ENCODE peak calls at places on chromosomes 2 and 18, in six cellular contexts. S, D, B, C, E and L are unnamed samples.

GRCh38 chr2:128358941-128359731 is 40.5 kb upstream of the HS6ST1 start:
- DNase-seq in S (no peak), D (no peak), B (no peak), C (no peak), E (no peak), L (no peak)

GRCh38 chr2:79723830-79724229 is 211.0 kb downstream of the CTNNA2 start:
- DNase-seq in S (no peak), D (no peak), B (no peak), C (no peak), E (no peak), L (no peak)

GRCh38 chr18:14976736-14977430 is 228.9 kb downstream of the ANKRD30B start:
- DNase-seq in S (no peak), D (no peak), B (no peak), C (no peak), E (no peak), L (no peak)

GRCh38 chr2:56013475-56013874 is 89.9 kb upstream of the EFEMP1 start:
- DNase-seq in S (no peak), D (no peak), B (no peak), C (no peak), E (no peak), L (no peak)

GRCh38 chr2:217277646-217278048 is 417.8 kb upstream of the TNP1 start:
- DNase-seq in S (no peak), D (peak), B (no peak), C (no peak), E (no peak), L (no peak)

GRCh38 chr2:190360561-190360960 is 17.2 kb downstream of the INPP1 start:
- DNase-seq in S (no peak), D (no peak), B (no peak), C (no peak), E (no peak), L (no peak)

GRCh38 chr2:11540148-11540995 is 6.5 kb downstream of the GREB1 start:
- DNase-seq in S (no peak), D (no peak), B (no peak), C (no peak), E (no peak), L (no peak)

GRCh38 chr2:127620867-127621266 is 25.1 kb upstream of the GPR17 start:
- DNase-seq in S (no peak), D (no peak), B (no peak), C (no peak), E (no peak), L (peak)

GRCh38 chr2:96823203-96823602 is 7.1 kb downstream of the CNNM3 start:
- DNase-seq in S (no peak), D (no peak), B (no peak), C (no peak), E (no peak), L (no peak)

GRCh38 chr2:101047075-101047766 is 45.1 kb downstream of the RPL31 start:
- DNase-seq in S (no peak), D (no peak), B (no peak), C (no peak), E (no peak), L (no peak)

GRCh38 chr2:58638256-58638795 is 397.2 kb upstream of the FANCL start:
- DNase-seq in S (no peak), D (no peak), B (no peak), C (no peak), E (no peak), L (no peak)

GRCh38 chr2:202721621-202722020 is 86.9 kb downstream of the FAM117B start:
- DNase-seq in S (no peak), D (peak), B (no peak), C (no peak), E (no peak), L (no peak)

GRCh38 chr2:222423632-222424280 is 587 bp upstream of the SGPP2 start:
- DNase-seq in S (no peak), D (no peak), B (no peak), C (peak), E (peak), L (no peak)

GRCh38 chr2:85822766-85823165 is 66.0 kb downstream of the ST3GAL5 start:
- DNase-seq in S (no peak), D (no peak), B (no peak), C (no peak), E (no peak), L (no peak)

GRCh38 chr2:135963841-135964240 is 21.6 kb downstream of the DARS1 start:
- DNase-seq in S (no peak), D (no peak), B (no peak), C (no peak), E (no peak), L (no peak)

GRCh38 chr2:79717364-79718007 is 204.6 kb downstream of the CTNNA2 start:
- DNase-seq in S (no peak), D (peak), B (no peak), C (no peak), E (no peak), L (no peak)

GRCh38 chr2:2739231-2739795 is 408.2 kb upstream of the MYT1L start:
- DNase-seq in S (no peak), D (no peak), B (no peak), C (no peak), E (no peak), L (no peak)

GRCh38 chr2:96131818-96132745 is 6.2 kb downstream of the ASTL start:
- DNase-seq in S (no peak), D (no peak), B (no peak), C (no peak), E (no peak), L (no peak)

GRCh38 chr2:69828913-69829242 is 582 bp upstream of the GMCL1 start:
- DNase-seq in S (no peak), D (no peak), B (no peak), C (no peak), E (no peak), L (no peak)

GRCh38 chr2:101361519-101361918 is 25.8 kb downstream of the CREG2 start:
- DNase-seq in S (no peak), D (no peak), B (no peak), C (no peak), E (no peak), L (no peak)

GRCh38 chr2:209422191-209422754 is 1.6 kb upstream of the MAP2 start:
- DNase-seq in S (no peak), D (no peak), B (no peak), C (no peak), E (no peak), L (no peak)

GRCh38 chr18:10588975-10589374 is 63.1 kb downstream of the NAPG start:
- DNase-seq in S (peak), D (no peak), B (no peak), C (no peak), E (no peak), L (no peak)

GRCh38 chr2:101782427-101782792 is 84.9 kb downstream of the MAP4K4 start:
- DNase-seq in S (no peak), D (no peak), B (no peak), C (no peak), E (no peak), L (no peak)

GRCh38 chr2:15141211-15141610 is 419.9 kb downstream of the NBAS start:
- DNase-seq in S (no peak), D (no peak), B (no peak), C (no peak), E (no peak), L (no peak)

GRCh38 chr2:189580662-189581353 is at the start of gene SLC40A1:
- DNase-seq in S (peak), D (peak), B (peak), C (no peak), E (peak), L (peak)

GRCh38 chr18:49814147-49814499 is 790 bp upstream of the ACAA2 start:
- DNase-seq in S (peak), D (peak), B (no peak), C (no peak), E (no peak), L (no peak)

GRCh38 chr2:231395188-231396057 is at the start of gene B3GNT7:
- DNase-seq in S (no peak), D (no peak), B (peak), C (no peak), E (peak), L (peak)

GRCh38 chr2:190535586-190535985 is 1.1 kb upstream of the NEMP2 start:
- DNase-seq in S (no peak), D (no peak), B (no peak), C (no peak), E (no peak), L (no peak)

DNA sequence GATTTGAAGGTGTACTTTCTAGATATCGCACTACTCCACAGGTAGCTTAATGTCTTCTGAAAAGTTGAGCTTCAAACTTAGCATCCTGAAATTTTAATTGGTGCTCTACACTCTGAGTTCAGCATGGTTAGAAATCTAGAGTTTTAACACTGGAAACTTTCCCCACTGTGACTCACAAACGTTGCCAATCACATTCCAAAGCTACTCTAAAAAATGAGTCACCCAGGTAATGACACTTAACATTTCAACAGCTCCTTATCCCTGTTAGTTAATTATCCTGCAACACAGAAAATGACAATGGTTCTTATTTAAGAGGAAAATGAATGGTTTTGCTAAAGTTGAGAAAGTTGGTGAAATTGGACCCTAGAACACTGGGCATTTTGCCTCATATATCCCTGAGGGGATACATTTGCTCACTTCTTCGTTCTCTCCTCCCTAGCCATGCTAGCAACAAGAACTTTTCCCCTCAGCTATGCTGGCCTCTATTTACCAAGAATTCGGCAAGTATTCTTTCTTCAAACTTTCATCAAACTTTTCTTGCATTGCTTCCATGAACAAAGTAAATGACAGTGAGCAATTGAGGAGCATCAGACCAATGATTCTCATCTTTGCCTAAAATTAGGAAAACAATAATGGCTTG is 1024.1 kb upstream of the KLHL29 start:
- DNase-seq in S (no peak), D (no peak), B (no peak), C (no peak), E (no peak), L (no peak)
- TF ChIP-seq TAF1 in S (no peak), D (no peak), B (no peak), C (no peak), E (no peak), L (no peak)

GRCh38 chr18:9008203-9008708 is 94.2 kb upstream of the NDUFV2 start:
- DNase-seq in S (no peak), D (no peak), B (no peak), C (no peak), E (no peak), L (no peak)
- TF ChIP-seq POLR2A in S (no peak), D (no peak), B (no peak), C (no peak), E (no peak), L (no peak)

GRCh38 chr2:23127465-23127864 is 257.5 kb upstream of the KLHL29 start:
- DNase-seq in S (no peak), D (peak), B (no peak), C (no peak), E (no peak), L (no peak)
- TF ChIP-seq POLR2AphosphoS5 in S (no peak), D (no peak), B (no peak), C (no peak), E (no peak), L (no peak)

DNA sequence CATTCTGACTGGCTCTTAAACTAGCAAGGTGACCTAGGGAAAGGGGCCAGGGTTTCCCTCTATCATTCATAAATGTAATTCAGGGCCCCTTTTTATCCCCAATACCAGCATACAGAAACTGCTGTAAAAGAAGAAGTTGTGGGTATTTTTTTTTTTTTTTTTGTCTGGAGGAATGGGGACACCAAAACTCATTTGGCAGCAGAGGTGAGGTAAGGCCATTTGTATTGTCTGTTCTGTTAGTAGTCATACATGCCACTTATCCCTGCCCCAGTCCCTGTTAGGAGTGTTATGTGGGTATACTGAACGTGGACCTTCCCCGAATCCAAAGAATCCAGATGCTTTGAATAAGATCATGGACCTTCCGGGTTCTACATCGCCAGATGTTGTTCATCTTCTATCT is 1.7 kb downstream of the SEPTIN2 start:
- DNase-seq in S (no peak), D (no peak), B (no peak), C (no peak), E (no peak), L (no peak)
- TF ChIP-seq TAF1 in S (no peak), D (no peak), B (no peak), C (no peak), E (no peak), L (no peak)

GRCh38 chr18:2572144-2572682 is 856 bp downstream of the NDC80 start:
- DNase-seq in S (peak), D (no peak), B (no peak), C (no peak), E (no peak), L (no peak)

GRCh38 chr18:2569338-2570207 is 1.7 kb downstream of the METTL4 start:
- DNase-seq in S (peak), D (no peak), B (no peak), C (no peak), E (no peak), L (no peak)

GRCh38 chr18:2572892-2573291 is 1.5 kb downstream of the NDC80 start:
- DNase-seq in S (peak), D (no peak), B (no peak), C (no peak), E (no peak), L (no peak)

GRCh38 chr18:2570772-2571199 is 519 bp downstream of the METTL4 start:
- DNase-seq in S (peak), D (peak), B (peak), C (peak), E (peak), L (peak)

DNA sequence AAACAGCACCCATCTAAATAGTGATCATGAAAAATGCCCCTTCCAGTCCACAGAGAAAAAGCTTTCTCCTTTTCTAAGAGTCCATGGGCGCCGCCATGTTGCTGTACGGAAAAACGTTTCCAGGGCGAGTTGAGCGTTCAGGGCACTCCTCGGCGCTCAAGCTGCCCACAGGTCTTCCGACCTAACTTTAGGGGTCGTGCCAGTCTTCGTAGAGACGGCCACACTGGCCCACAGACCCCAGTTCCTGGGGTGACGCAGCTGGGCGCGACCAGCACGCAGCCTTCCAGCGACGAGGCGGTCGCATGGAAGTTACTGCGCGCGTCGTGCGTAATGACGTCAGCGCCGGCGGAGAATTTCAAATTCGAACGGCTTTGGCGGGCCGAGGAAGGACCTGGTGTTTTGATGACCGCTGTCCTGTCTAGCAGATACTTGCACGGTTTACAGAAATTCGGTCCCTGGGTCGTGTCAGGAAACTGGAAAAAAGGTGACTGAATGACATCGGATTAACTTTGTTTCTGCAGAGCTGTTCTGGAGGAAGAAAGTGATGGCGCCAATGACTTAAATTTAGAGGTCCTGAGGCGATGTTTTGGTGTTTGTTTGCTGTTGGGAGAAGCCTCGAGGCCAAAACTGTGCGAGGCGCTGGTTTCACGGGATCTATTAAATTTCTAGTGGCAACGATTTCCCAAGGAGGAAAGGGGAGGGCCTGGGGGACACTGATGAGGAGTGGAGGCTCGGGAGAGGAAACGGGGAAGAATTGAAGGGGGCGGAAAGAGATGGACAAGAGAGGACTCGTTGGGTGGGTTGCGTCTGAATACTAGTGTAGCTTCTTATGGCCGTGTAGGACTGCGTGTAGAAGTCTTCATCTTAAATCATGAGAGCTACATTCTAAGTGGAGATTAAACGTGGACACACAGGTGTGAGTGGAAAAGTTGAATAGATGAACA is at the start of the genes METTL4 and NDC80:
- DNase-seq in S (peak), D (peak), B (peak), C (peak), E (peak), L (peak)
- TF ChIP-seq POLR2A in S (peak), D (peak), B (no peak), C (peak), E (no peak), L (peak)

GRCh38 chr2:239994086-239994485 is 31.1 kb downstream of the NDUFA10 start:
- DNase-seq in S (no peak), D (no peak), B (no peak), C (no peak), E (no peak), L (no peak)

GRCh38 chr2:239993291-239993690 is 31.9 kb downstream of the NDUFA10 start:
- DNase-seq in S (no peak), D (no peak), B (no peak), C (no peak), E (no peak), L (no peak)

GRCh38 chr2:239991689-239992314 is 33.3 kb downstream of the NDUFA10 start:
- DNase-seq in S (peak), D (peak), B (no peak), C (no peak), E (no peak), L (no peak)

GRCh38 chr2:239985356-239985755 is 39.8 kb downstream of the NDUFA10 start:
- DNase-seq in S (no peak), D (no peak), B (no peak), C (no peak), E (no peak), L (no peak)

DNA sequence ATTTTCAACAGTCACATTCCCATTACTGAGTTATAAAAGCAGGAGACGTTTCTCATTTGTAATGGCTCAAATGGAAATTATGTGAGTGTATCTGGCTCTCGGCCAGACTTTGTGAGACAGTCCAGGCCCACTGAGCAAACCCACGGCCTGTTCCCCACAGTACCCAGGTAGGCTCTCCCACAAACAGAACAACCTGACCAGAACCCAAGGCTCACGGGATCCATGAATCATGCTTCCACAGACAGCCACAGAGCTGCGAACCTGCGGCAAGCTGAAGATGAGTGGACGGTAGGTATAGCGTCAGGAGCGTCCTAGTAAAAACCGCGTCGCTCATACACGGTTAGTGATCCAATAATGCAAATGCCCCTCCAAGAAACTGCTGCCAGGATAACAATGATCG is 34.2 kb downstream of the NDUFA10 start:
- DNase-seq in S (no peak), D (no peak), B (no peak), C (no peak), E (no peak), L (no peak)
- TF ChIP-seq POLR2AphosphoS5 in S (no peak), D (no peak), B (no peak), C (no peak), E (no peak), L (no peak)

DNA sequence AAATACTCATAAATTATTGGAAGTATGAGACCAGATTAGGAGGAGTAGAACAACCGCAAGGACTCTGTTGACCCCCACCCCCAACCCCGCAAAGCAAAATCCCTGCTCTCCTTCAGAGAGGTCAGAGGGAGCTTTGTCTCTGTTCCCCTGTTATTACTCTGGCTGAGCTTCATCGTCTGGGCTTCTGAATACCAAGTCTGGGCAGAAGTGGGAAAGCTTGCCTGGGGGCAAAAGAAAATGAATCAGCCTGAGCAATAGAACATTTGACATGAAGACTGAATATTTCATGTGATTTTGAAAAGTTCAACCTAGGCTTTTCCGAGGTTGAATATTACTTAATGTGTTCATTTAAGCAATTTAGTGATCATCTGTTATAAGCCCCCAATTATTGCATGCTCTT is 114.6 kb upstream of the ARHGAP28 start:
- DNase-seq in S (no peak), D (no peak), B (no peak), C (no peak), E (no peak), L (no peak)
- TF ChIP-seq TAF1 in S (no peak), D (no peak), B (no peak), C (no peak), E (no peak), L (no peak)

GRCh38 chr2:74292752-74293151 is 50.5 kb downstream of the SLC4A5 start:
- DNase-seq in S (no peak), D (peak), B (no peak), C (no peak), E (no peak), L (no peak)

GRCh38 chr2:74290066-74290465 is 53.1 kb downstream of the SLC4A5 start:
- DNase-seq in S (no peak), D (no peak), B (no peak), C (no peak), E (no peak), L (no peak)

GRCh38 chr2:74291891-74292621 is 51.2 kb downstream of the SLC4A5 start:
- DNase-seq in S (no peak), D (no peak), B (no peak), C (no peak), E (no peak), L (no peak)

GRCh38 chr2:74291217-74291551 is 52.0 kb downstream of the SLC4A5 start:
- DNase-seq in S (no peak), D (no peak), B (no peak), C (no peak), E (no peak), L (no peak)

GRCh38 chr2:74290466-74291216 is 52.6 kb downstream of the SLC4A5 start:
- DNase-seq in S (no peak), D (no peak), B (no peak), C (peak), E (no peak), L (peak)
- TF ChIP-seq POLR2A in S (no peak), D (no peak), B (no peak), C (peak), E (no peak), L (no peak)

DNA sequence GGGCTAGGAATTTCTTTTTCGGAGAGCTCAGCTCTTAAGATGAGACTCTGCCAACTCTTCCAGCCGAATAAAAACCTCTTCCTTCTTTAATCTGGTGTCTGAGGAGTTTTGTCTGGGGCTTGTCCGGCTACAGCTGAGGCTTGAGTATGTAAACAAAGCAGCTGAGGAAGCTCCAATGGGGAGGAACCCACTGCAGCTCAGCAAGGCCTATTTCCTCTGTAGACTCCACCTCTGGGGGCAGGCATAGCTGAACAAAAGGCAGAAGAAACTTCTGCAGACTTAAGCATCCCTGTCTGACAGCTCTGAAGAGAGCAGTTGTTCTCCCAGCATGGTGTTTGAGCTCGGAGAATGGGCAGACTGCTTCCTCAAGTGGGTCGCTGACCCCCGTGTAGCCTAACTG is 838.7 kb downstream of the CCDC85A start:
- DNase-seq in S (no peak), D (no peak), B (no peak), C (no peak), E (no peak), L (no peak)
- TF ChIP-seq POLR2AphosphoS5 in S (no peak), D (no peak), B (no peak), C (no peak), E (no peak), L (no peak)